ENCODE peak calls at places on chromosomes 12 and 14, in eight cellular contexts. M is mesothelial cell of epicardium, V is stomach, J is GM20000, O is natural killer cell, B is AG09309, X is Calu3, L is pancreas. U is an unnamed sample.

GRCh38 chr14:53273671-53274072 is 120.5 kb upstream of the DDHD1 start:
- DNase-seq in V (no peak), X (no peak), B (no peak), L (no peak), M (no peak), J (no peak), O (no peak), U (no peak)

GRCh38 chr14:85534435-85534834 is 4.5 kb downstream of the FLRT2 start:
- DNase-seq in B (no peak), V (no peak), M (no peak), J (peak), L (peak), O (no peak), X (no peak), U (no peak)

GRCh38 chr12:26721800-26722199 is 111.2 kb downstream of the ITPR2 start:
- DNase-seq in B (no peak), L (no peak), X (peak), M (no peak), O (no peak), J (no peak), V (no peak), U (no peak)

GRCh38 chr12:117816-118345 is 51.3 kb downstream of the IQSEC3 start:
- DNase-seq in M (no peak), X (no peak), O (no peak), V (no peak), B (no peak), J (no peak), L (no peak), U (no peak)

GRCh38 chr12:2336409-2336829 is 283.6 kb downstream of the CACNA1C start:
- DNase-seq in J (peak), X (peak), L (no peak), M (no peak), B (peak), V (no peak), O (no peak), U (peak)

GRCh38 chr12:91171475-91171874 is 11.1 kb downstream of the DCN start:
- DNase-seq in L (no peak), X (no peak), O (no peak), M (no peak), B (no peak), J (no peak), V (no peak), U (no peak)

GRCh38 chr14:96264850-96265249 is 8.8 kb downstream of the BDKRB1 start:
- DNase-seq in L (no peak), B (no peak), O (no peak), J (no peak), M (no peak), X (no peak), V (no peak), U (no peak)

GRCh38 chr14:91108941-91109611 is 4.8 kb upstream of the DGLUCY start:
- DNase-seq in L (no peak), X (no peak), B (no peak), O (no peak), V (peak), M (no peak), J (peak), U (peak)

GRCh38 chr12:5898874-5899273 is 46.2 kb downstream of the ANO2 start:
- DNase-seq in O (no peak), B (no peak), J (no peak), X (no peak), M (no peak), L (no peak), V (no peak), U (no peak)

GRCh38 chr12:57771271-57771872 is 533 bp downstream of the METTL1 start:
- DNase-seq in O (no peak), L (peak), X (peak), J (peak), B (peak), V (peak), M (peak), U (peak)

GRCh38 chr14:99609245-99610117 is 5.5 kb upstream of the CCDC85C start:
- DNase-seq in L (no peak), O (no peak), V (no peak), X (no peak), J (no peak), B (no peak), M (no peak), U (peak)

GRCh38 chr14:105847400-105847799 is 321.0 kb downstream of the TMEM121 start:
- DNase-seq in X (no peak), L (peak), M (no peak), J (no peak), B (no peak), O (no peak), V (no peak), U (no peak)

GRCh38 chr14:102986810-102987579 is 64.5 kb downstream of the AMN start:
- DNase-seq in J (no peak), V (no peak), O (no peak), X (no peak), B (no peak), L (no peak), M (no peak), U (no peak)

GRCh38 chr12:106030210-106031175 is 108.3 kb downstream of the NUAK1 start:
- DNase-seq in B (peak), L (no peak), V (no peak), O (no peak), M (no peak), X (peak), J (no peak), U (peak)

GRCh38 chr12:113802000-113802749 is 163.9 kb downstream of the RBM19 start:
- DNase-seq in L (no peak), V (no peak), J (no peak), O (no peak), X (no peak), B (no peak), M (no peak), U (no peak)

GRCh38 chr14:69945905-69946304 is 66.7 kb downstream of the SMOC1 start:
- DNase-seq in B (no peak), L (no peak), X (no peak), M (no peak), O (no peak), V (no peak), J (no peak), U (no peak)

GRCh38 chr14:72617391-72618011 is 276.4 kb downstream of the DPF3 start:
- DNase-seq in V (no peak), B (no peak), M (no peak), L (no peak), J (no peak), X (no peak), O (peak), U (no peak)

GRCh38 chr12:26195250-26195640 is at the start of gene SSPN:
- DNase-seq in X (peak), L (peak), J (peak), V (peak), B (no peak), M (peak), O (no peak), U (peak)

GRCh38 chr12:5503774-5504173 is 71.9 kb downstream of the NTF3 start:
- DNase-seq in X (no peak), M (peak), B (no peak), J (no peak), O (no peak), L (no peak), V (no peak), U (no peak)

GRCh38 chr12:106108187-106108816 is 30.5 kb downstream of the NUAK1 start:
- DNase-seq in L (no peak), B (no peak), O (no peak), X (no peak), M (no peak), V (no peak), J (no peak), U (no peak)

GRCh38 chr14:39423793-39424192 is 8.4 kb downstream of the FBXO33 start:
- DNase-seq in V (no peak), J (no peak), M (no peak), X (no peak), O (no peak), L (no peak), B (no peak), U (no peak)

GRCh38 chr14:80572666-80573065 is 361.4 kb upstream of the DIO2 start:
- DNase-seq in V (no peak), L (no peak), J (no peak), O (no peak), B (no peak), X (no peak), M (no peak), U (no peak)
- TF ChIP-seq CTCF in V (no peak), L (no peak), J (no peak), O (no peak), B (no peak), X (no peak), M (no peak), U (no peak)

GRCh38 chr12:54016051-54016450 is 7.3 kb downstream of the HOXC8 start:
- DNase-seq in X (no peak), M (no peak), B (no peak), V (no peak), L (no peak), O (no peak), J (no peak), U (no peak)

GRCh38 chr12:54018608-54018984 is 9.6 kb upstream of the HOXC6 start:
- DNase-seq in O (no peak), V (no peak), X (no peak), J (no peak), B (no peak), M (no peak), L (peak), U (no peak)

GRCh38 chr12:54017845-54018607 is 9.2 kb downstream of the HOXC8 start:
- DNase-seq in L (peak), J (peak), V (peak), O (peak), X (peak), M (peak), B (peak), U (peak)

GRCh38 chr12:54016478-54016964 is 7.7 kb downstream of the HOXC8 start:
- DNase-seq in X (no peak), J (no peak), M (no peak), L (no peak), B (peak), O (no peak), V (no peak), U (no peak)

DNA sequence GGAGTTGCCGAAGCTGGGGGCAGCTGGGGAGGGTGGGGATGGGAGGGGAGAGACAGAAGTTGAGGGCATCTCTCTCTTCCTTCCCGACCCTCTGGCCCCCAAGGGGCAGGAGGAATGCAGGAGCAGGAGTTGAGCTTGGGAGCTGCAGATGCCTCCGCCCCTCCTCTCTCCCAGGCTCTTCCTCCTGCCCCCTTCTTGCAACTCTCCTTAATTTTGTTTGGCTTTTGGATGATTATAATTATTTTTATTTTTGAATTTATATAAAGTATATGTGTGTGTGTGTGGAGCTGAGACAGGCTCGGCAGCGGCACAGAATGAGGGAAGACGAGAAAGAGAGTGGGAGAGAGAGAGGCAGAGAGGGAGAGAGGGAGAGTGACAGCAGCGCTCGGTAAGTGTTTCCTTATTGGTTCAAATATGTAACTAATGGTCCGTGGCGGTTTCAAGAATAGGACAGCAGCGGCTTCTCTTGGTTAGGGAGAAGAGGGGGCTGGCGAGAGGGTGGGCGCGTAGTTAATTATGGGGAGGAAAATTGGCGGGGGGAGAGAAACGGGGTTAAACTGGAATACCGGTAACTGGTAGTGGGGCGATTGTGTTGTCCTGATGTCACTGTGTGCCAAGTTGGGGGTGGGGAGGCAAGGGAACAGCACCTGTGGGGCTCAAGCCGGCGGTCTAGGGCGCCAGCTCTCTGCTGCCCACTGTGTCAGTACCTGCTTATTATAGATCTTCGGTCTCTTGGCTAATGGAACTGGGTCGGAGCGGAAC is 8.4 kb downstream of the HOXC8 start:
- DNase-seq in X (peak), B (no peak), O (no peak), L (peak), M (no peak), V (no peak), J (peak), U (no peak)
- TF ChIP-seq CTCF in X (no peak), B (no peak), O (no peak), L (no peak), M (no peak), V (no peak), J (no peak), U (no peak)

DNA sequence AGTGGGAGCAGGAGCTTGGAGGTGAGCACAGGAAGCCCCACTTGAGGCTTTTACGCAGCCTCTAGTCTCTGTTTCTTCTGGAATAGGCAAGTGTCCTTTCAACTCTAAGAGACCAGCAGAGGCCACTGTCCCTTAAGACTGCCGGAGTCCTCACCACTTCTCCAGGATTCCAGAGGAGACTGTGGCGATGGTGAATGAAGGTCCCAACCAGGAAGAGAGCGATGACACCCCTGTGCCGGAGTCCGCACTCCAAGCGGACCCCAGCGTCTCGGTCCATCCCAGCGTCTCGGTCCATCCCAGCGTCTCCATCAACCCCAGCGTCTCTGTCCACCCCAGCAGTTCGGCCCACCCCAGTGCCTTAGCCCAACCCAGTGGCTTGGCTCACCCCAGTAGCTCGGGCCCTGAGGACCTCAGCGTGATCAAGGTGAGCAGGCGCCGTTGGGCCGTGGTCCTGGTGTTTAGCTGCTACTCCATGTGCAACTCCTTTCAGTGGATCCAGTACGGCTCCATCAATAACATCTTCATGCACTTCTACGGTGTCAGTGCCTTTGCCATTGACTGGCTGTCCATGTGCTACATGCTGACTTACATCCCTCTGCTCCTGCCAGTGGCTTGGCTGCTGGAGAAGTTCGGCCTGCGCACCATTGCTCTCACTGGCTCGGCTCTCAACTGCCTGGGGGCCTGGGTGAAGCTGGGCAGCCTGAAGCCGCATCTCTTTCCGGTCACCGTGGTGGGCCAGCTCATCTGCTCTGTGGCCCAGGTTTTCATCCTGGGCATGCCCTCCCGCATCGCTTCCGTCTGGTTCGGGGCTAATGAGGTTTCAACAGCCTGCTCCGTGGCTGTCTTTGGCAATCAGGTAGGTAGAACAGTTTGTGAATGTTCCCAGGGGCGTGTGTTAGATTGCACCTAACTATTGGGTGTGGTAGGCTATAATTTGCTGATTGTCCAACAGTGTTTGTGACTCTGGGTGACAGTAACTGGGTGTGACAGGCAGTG is 664 bp downstream of the FLVCR2 start:
- DNase-seq in B (no peak), M (no peak), O (no peak), V (no peak), J (peak), X (peak), L (peak), U (no peak)
- TF ChIP-seq CTCF in B (no peak), M (no peak), O (no peak), V (no peak), J (no peak), X (no peak), L (no peak), U (no peak)

GRCh38 chr12:102095677-102096263 is 24.1 kb downstream of the NUP37 start:
- DNase-seq in M (no peak), X (peak), V (no peak), J (peak), O (no peak), L (no peak), B (no peak), U (no peak)
- TF ChIP-seq CTCF in M (no peak), X (peak), V (no peak), J (peak), O (peak), L (no peak), B (peak), U (peak)

DNA sequence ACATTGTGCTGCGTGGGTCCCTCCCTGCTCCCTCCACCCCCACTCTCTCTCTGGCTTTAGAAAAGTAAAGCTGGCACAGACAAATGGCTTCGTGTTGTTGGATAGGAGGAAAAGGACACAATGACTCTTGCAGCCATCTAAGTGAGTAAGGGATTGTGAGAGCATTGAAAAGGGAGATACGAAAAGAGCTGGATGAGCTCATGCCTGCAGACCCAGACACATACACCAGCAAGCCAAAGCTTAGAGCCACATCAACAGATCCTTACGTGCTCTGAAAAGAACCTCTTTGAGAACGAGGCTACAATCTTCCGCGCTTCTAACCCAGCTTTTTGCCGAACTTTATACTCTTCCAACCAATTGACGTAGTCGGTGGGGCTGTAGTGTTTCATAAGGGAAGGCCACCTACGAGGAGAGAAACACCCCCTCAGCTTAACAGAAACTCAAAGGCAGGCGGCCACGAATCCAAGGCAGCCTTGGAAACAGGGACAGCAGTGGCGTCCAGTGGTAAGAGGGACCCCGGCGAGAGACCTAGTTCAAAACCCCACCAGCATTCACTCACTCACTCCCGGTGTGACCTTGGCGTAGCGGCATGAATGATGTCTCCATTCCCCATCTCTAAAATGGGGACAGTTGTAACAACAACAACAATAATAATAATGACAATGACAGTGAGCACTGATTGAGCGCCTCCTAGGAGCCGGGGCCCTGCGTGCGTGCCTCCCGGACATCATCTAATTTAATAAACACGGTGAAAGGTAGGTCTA is 1.1 kb downstream of the FBXO21 start:
- DNase-seq in L (no peak), J (no peak), V (no peak), M (no peak), O (no peak), X (no peak), B (peak), U (no peak)
- TF ChIP-seq CTCF in L (no peak), J (no peak), V (no peak), M (no peak), O (no peak), X (no peak), B (no peak), U (no peak)

GRCh38 chr12:128190614-128191013 is 76.4 kb upstream of the TMEM132C start:
- DNase-seq in O (no peak), X (no peak), V (no peak), B (no peak), J (no peak), L (no peak), M (no peak), U (no peak)
- TF ChIP-seq CTCF in O (no peak), X (no peak), V (no peak), B (no peak), J (no peak), L (peak), M (peak), U (peak)

U was measured in activated CD8-positive, alpha-beta T cell treated with anti-CD3 and anti-CD28 coated beads for 36 hours.